ENCODE peak calls at places on chromosomes 5 and 9, in four cellular contexts. One of them, this sample, is unnamed.

GRCh38 chr9:97848237-97848581 is 4.8 kb upstream of the FOXE1 start:
- DNase-seq in Right ventricle myocardium superior: no peak
- DNase-seq in amniotic stem cell: no peak
- DNase-seq in right cardiac atrium: no peak
- DNase-seq in this sample: no peak

GRCh38 chr5:176740131-176740701 is 70.1 kb upstream of the UNC5A start:
- DNase-seq in Right ventricle myocardium superior: no peak
- DNase-seq in amniotic stem cell: no peak
- DNase-seq in right cardiac atrium: no peak
- DNase-seq in this sample: no peak

GRCh38 chr5:163342301-163342700 is 95.1 kb upstream of the CCNG1 start:
- DNase-seq in Right ventricle myocardium superior: no peak
- DNase-seq in amniotic stem cell: no peak
- DNase-seq in right cardiac atrium: no peak
- DNase-seq in this sample: no peak

GRCh38 chr9:108704156-108704852 is 151.5 kb downstream of the ACTL7B start:
- DNase-seq in Right ventricle myocardium superior: no peak
- DNase-seq in amniotic stem cell: no peak
- DNase-seq in right cardiac atrium: peak; percentile 76
- DNase-seq in this sample: no peak

GRCh38 chr9:94084314-94084713 is at the start of gene PTPDC1:
- DNase-seq in Right ventricle myocardium superior: no peak
- DNase-seq in amniotic stem cell: peak; percentile 65
- DNase-seq in right cardiac atrium: no peak
- DNase-seq in this sample: no peak

GRCh38 chr9:14189578-14189977 is 124.4 kb downstream of the NFIB start:
- DNase-seq in Right ventricle myocardium superior: no peak
- DNase-seq in amniotic stem cell: no peak
- DNase-seq in right cardiac atrium: no peak
- DNase-seq in this sample: no peak

GRCh38 chr5:145975361-145976066 is 39.1 kb downstream of the SH3RF2 start:
- DNase-seq in Right ventricle myocardium superior: no peak
- DNase-seq in amniotic stem cell: peak; percentile 65
- DNase-seq in right cardiac atrium: no peak
- DNase-seq in this sample: no peak

GRCh38 chr5:71887680-71888079 is 168.6 kb downstream of the CARTPT start:
- DNase-seq in Right ventricle myocardium superior: no peak
- DNase-seq in amniotic stem cell: peak; percentile 68
- DNase-seq in right cardiac atrium: no peak
- DNase-seq in this sample: no peak

GRCh38 chr5:180816608-180817534 is 14.3 kb upstream of the MGAT1 start:
- DNase-seq in Right ventricle myocardium superior: no peak
- DNase-seq in amniotic stem cell: no peak
- DNase-seq in right cardiac atrium: peak; percentile 84
- DNase-seq in this sample: peak; percentile 86

GRCh38 chr9:90801175-90801506 is 478 bp upstream of the SYK start:
- DNase-seq in Right ventricle myocardium superior: no peak
- DNase-seq in amniotic stem cell: no peak
- DNase-seq in right cardiac atrium: no peak
- DNase-seq in this sample: no peak

GRCh38 chr5:155200608-155201007 is 187.1 kb downstream of the KIF4B start:
- DNase-seq in Right ventricle myocardium superior: no peak
- DNase-seq in amniotic stem cell: no peak
- DNase-seq in right cardiac atrium: no peak
- DNase-seq in this sample: no peak

GRCh38 chr5:81554647-81555046 is 160.7 kb upstream of the ACOT12 start:
- DNase-seq in Right ventricle myocardium superior: no peak
- DNase-seq in amniotic stem cell: no peak
- DNase-seq in right cardiac atrium: no peak
- DNase-seq in this sample: no peak

GRCh38 chr5:10913846-10914245 is 152.8 kb upstream of the DAP start:
- DNase-seq in Right ventricle myocardium superior: no peak
- DNase-seq in amniotic stem cell: peak; percentile 89
- DNase-seq in right cardiac atrium: no peak
- DNase-seq in this sample: no peak

GRCh38 chr9:35840901-35841900 is 12.2 kb downstream of the TMEM8B start:
- DNase-seq in Right ventricle myocardium superior: no peak
- DNase-seq in amniotic stem cell: no peak
- DNase-seq in right cardiac atrium: no peak
- DNase-seq in this sample: no peak

GRCh38 chr5:68381060-68381459 is 165.5 kb downstream of the PIK3R1 start:
- DNase-seq in Right ventricle myocardium superior: no peak
- DNase-seq in amniotic stem cell: no peak
- DNase-seq in right cardiac atrium: no peak
- DNase-seq in this sample: no peak

GRCh38 chr9:76729980-76730737 is 34.1 kb upstream of the PCA3 start:
- DNase-seq in Right ventricle myocardium superior: no peak
- DNase-seq in amniotic stem cell: no peak
- DNase-seq in right cardiac atrium: no peak
- DNase-seq in this sample: no peak

GRCh38 chr9:132575005-132575609 is 7.3 kb upstream of the BARHL1 start:
- DNase-seq in Right ventricle myocardium superior: peak; percentile 75
- DNase-seq in amniotic stem cell: peak; percentile 37
- DNase-seq in right cardiac atrium: peak; percentile 88
- DNase-seq in this sample: peak; percentile 93

GRCh38 chr9:70639853-70640814 is 225.7 kb upstream of the KLF9 start:
- DNase-seq in Right ventricle myocardium superior: no peak
- DNase-seq in amniotic stem cell: peak; percentile 39
- DNase-seq in right cardiac atrium: no peak
- DNase-seq in this sample: no peak

GRCh38 chr9:33676746-33677505 is 118.4 kb upstream of the PRSS3 start:
- DNase-seq in Right ventricle myocardium superior: peak; percentile 44
- DNase-seq in amniotic stem cell: no peak
- DNase-seq in right cardiac atrium: peak; percentile 72
- DNase-seq in this sample: peak; percentile 65

GRCh38 chr9:4139201-4139600 is 160.7 kb downstream of the GLIS3 start:
- DNase-seq in Right ventricle myocardium superior: no peak
- DNase-seq in amniotic stem cell: no peak
- DNase-seq in right cardiac atrium: no peak
- DNase-seq in this sample: no peak

GRCh38 chr5:150489358-150490295 is 18.3 kb upstream of the NDST1 start:
- DNase-seq in Right ventricle myocardium superior: peak; percentile 57
- DNase-seq in amniotic stem cell: no peak
- DNase-seq in right cardiac atrium: no peak
- DNase-seq in this sample: no peak

GRCh38 chr5:125700380-125700856 is 722.8 kb upstream of the GRAMD2B start:
- DNase-seq in Right ventricle myocardium superior: no peak
- DNase-seq in amniotic stem cell: no peak
- DNase-seq in right cardiac atrium: no peak
- DNase-seq in this sample: no peak

GRCh38 chr5:32504923-32505596 is 60.5 kb upstream of the ZFR start:
- DNase-seq in Right ventricle myocardium superior: peak; percentile 65
- DNase-seq in amniotic stem cell: peak; percentile 65
- DNase-seq in right cardiac atrium: peak; percentile 75
- DNase-seq in this sample: peak; percentile 89

GRCh38 chr5:123882946-123883345 is 371.0 kb downstream of the CSNK1G3 start:
- DNase-seq in Right ventricle myocardium superior: no peak
- DNase-seq in amniotic stem cell: no peak
- DNase-seq in right cardiac atrium: no peak
- DNase-seq in this sample: no peak

GRCh38 chr5:107887181-107887580 is 216.4 kb upstream of the EFNA5 start:
- DNase-seq in Right ventricle myocardium superior: no peak
- DNase-seq in amniotic stem cell: no peak
- DNase-seq in right cardiac atrium: no peak
- DNase-seq in this sample: no peak

GRCh38 chr5:136251502-136251901 is 58.5 kb upstream of the SMIM32 start:
- DNase-seq in Right ventricle myocardium superior: no peak
- DNase-seq in amniotic stem cell: no peak
- DNase-seq in right cardiac atrium: no peak
- DNase-seq in this sample: no peak

GRCh38 chr5:82314964-82315728 is 37.0 kb upstream of the RPS23 start:
- DNase-seq in Right ventricle myocardium superior: no peak
- DNase-seq in amniotic stem cell: no peak
- DNase-seq in right cardiac atrium: no peak
- DNase-seq in this sample: no peak

GRCh38 chr5:171391996-171392577 is 4.4 kb downstream of the NPM1 start:
- DNase-seq in Right ventricle myocardium superior: no peak
- DNase-seq in amniotic stem cell: no peak
- DNase-seq in right cardiac atrium: no peak
- DNase-seq in this sample: no peak

GRCh38 chr9:81497096-81497495 is 192.3 kb downstream of the TLE1 start:
- DNase-seq in Right ventricle myocardium superior: no peak
- DNase-seq in amniotic stem cell: no peak
- DNase-seq in right cardiac atrium: no peak
- DNase-seq in this sample: no peak

GRCh38 chr5:95718203-95718602 is 12.9 kb upstream of the RHOBTB3 start:
- DNase-seq in Right ventricle myocardium superior: no peak
- DNase-seq in amniotic stem cell: no peak
- DNase-seq in right cardiac atrium: no peak
- DNase-seq in this sample: no peak

GRCh38 chr9:95036676-95037075 is 280.8 kb downstream of the FANCC start:
- DNase-seq in Right ventricle myocardium superior: no peak
- DNase-seq in amniotic stem cell: no peak
- DNase-seq in right cardiac atrium: no peak
- DNase-seq in this sample: no peak

GRCh38 chr5:145244788-145245187 is 590.4 kb downstream of the PRELID2 start:
- DNase-seq in Right ventricle myocardium superior: no peak
- DNase-seq in amniotic stem cell: no peak
- DNase-seq in right cardiac atrium: no peak
- DNase-seq in this sample: no peak

GRCh38 chr5:3954633-3955032 is 359.0 kb downstream of the IRX1 start:
- DNase-seq in Right ventricle myocardium superior: no peak
- DNase-seq in amniotic stem cell: no peak
- DNase-seq in right cardiac atrium: no peak
- DNase-seq in this sample: no peak

GRCh38 chr5:143985832-143986485 is 174.0 kb downstream of the HMHB1 start:
- DNase-seq in Right ventricle myocardium superior: no peak
- DNase-seq in amniotic stem cell: peak; percentile 27
- DNase-seq in right cardiac atrium: no peak
- DNase-seq in this sample: no peak

GRCh38 chr5:14414615-14415515 is 166.7 kb upstream of the OTULINL start:
- DNase-seq in Right ventricle myocardium superior: no peak
- DNase-seq in amniotic stem cell: no peak
- DNase-seq in right cardiac atrium: no peak
- DNase-seq in this sample: no peak

GRCh38 chr9:114372971-114373591 is 14.7 kb downstream of the AKNA start:
- DNase-seq in Right ventricle myocardium superior: peak; percentile 82
- DNase-seq in amniotic stem cell: no peak
- DNase-seq in right cardiac atrium: peak; percentile 87
- DNase-seq in this sample: peak; percentile 89

GRCh38 chr9:95764920-95765319 is 110.6 kb upstream of the ERCC6L2 start:
- DNase-seq in Right ventricle myocardium superior: no peak
- DNase-seq in amniotic stem cell: no peak
- DNase-seq in right cardiac atrium: no peak
- DNase-seq in this sample: no peak

GRCh38 chr5:174504266-174504726 is 220.1 kb upstream of the MSX2 start:
- DNase-seq in Right ventricle myocardium superior: no peak
- DNase-seq in amniotic stem cell: no peak
- DNase-seq in right cardiac atrium: no peak
- DNase-seq in this sample: no peak

This sample was measured in kidney.